ENCODE peak calls at places on chromosome 5, in six cellular contexts. One of them, this sample, is unnamed.

GRCh38 chr5:177390363-177391300 is 6.4 kb downstream of the SLC34A1 start:
- DNase-seq in K562: peak; percentile 93
- DNase-seq in neuronal stem cell: peak; percentile 87
- DNase-seq in stomach: peak; percentile 89
- DNase-seq in cardiac muscle cell: peak; percentile 87
- DNase-seq in uterus: peak; percentile 81
- DNase-seq in this sample: no peak

GRCh38 chr5:135576075-135576599 is 2.7 kb downstream of the CXCL14 start:
- DNase-seq in stomach: no peak
- DNase-seq in neuronal stem cell: no peak
- DNase-seq in K562: no peak
- DNase-seq in cardiac muscle cell: no peak
- DNase-seq in uterus: no peak
- DNase-seq in this sample: no peak

GRCh38 chr5:122957457-122957856 is 79.1 kb downstream of the PPIC start:
- DNase-seq in cardiac muscle cell: no peak
- DNase-seq in K562: no peak
- DNase-seq in uterus: no peak
- DNase-seq in neuronal stem cell: no peak
- DNase-seq in stomach: no peak
- DNase-seq in this sample: no peak

GRCh38 chr5:139402561-139403158 is 1.2 kb downstream of the SPATA24 start:
- DNase-seq in cardiac muscle cell: no peak
- DNase-seq in stomach: no peak
- DNase-seq in uterus: no peak
- DNase-seq in neuronal stem cell: no peak
- DNase-seq in K562: peak; percentile 70
- DNase-seq in this sample: no peak

GRCh38 chr5:139272471-139273321 is 20.8 kb upstream of the MATR3 start:
- DNase-seq in uterus: no peak
- DNase-seq in stomach: no peak
- DNase-seq in neuronal stem cell: no peak
- DNase-seq in K562: no peak
- DNase-seq in cardiac muscle cell: no peak
- DNase-seq in this sample: no peak

GRCh38 chr5:115947260-115947659 is 15.0 kb upstream of the LVRN start:
- DNase-seq in K562: no peak
- DNase-seq in neuronal stem cell: no peak
- DNase-seq in uterus: no peak
- DNase-seq in cardiac muscle cell: no peak
- DNase-seq in stomach: no peak
- DNase-seq in this sample: no peak

GRCh38 chr5:151911011-151911410 is 13.6 kb downstream of the GLRA1 start:
- DNase-seq in neuronal stem cell: no peak
- DNase-seq in uterus: no peak
- DNase-seq in K562: no peak
- DNase-seq in cardiac muscle cell: no peak
- DNase-seq in stomach: no peak
- DNase-seq in this sample: no peak

GRCh38 chr5:2207966-2208544 is 325.3 kb upstream of the IRX4 start:
- DNase-seq in cardiac muscle cell: peak; percentile 74
- DNase-seq in stomach: no peak
- DNase-seq in neuronal stem cell: no peak
- DNase-seq in uterus: no peak
- DNase-seq in K562: peak; percentile 54
- DNase-seq in this sample: no peak

GRCh38 chr5:167549763-167550162 is 741.7 kb upstream of the WWC1 start:
- DNase-seq in K562: no peak
- DNase-seq in neuronal stem cell: no peak
- DNase-seq in uterus: no peak
- DNase-seq in cardiac muscle cell: no peak
- DNase-seq in stomach: no peak
- DNase-seq in this sample: no peak

GRCh38 chr5:135232958-135233357 is 166.1 kb downstream of the MACROH2A1 start:
- DNase-seq in stomach: no peak
- DNase-seq in K562: no peak
- DNase-seq in cardiac muscle cell: no peak
- DNase-seq in uterus: no peak
- DNase-seq in neuronal stem cell: no peak
- DNase-seq in this sample: no peak

GRCh38 chr5:120014535-120014934 is 385.2 kb downstream of the FAM170A start:
- DNase-seq in K562: no peak
- DNase-seq in uterus: no peak
- DNase-seq in neuronal stem cell: no peak
- DNase-seq in cardiac muscle cell: no peak
- DNase-seq in stomach: no peak
- DNase-seq in this sample: no peak

GRCh38 chr5:149221326-149221725 is 50.3 kb upstream of the AFAP1L1 start:
- DNase-seq in K562: no peak
- DNase-seq in neuronal stem cell: no peak
- DNase-seq in stomach: no peak
- DNase-seq in uterus: no peak
- DNase-seq in cardiac muscle cell: no peak
- DNase-seq in this sample: no peak

GRCh38 chr5:149223081-149223848 is 48.4 kb upstream of the AFAP1L1 start:
- DNase-seq in stomach: no peak
- DNase-seq in neuronal stem cell: no peak
- DNase-seq in cardiac muscle cell: no peak
- DNase-seq in uterus: no peak
- DNase-seq in K562: no peak
- DNase-seq in this sample: no peak

GRCh38 chr5:149220750-149221149 is 50.9 kb upstream of the AFAP1L1 start:
- DNase-seq in neuronal stem cell: no peak
- DNase-seq in cardiac muscle cell: no peak
- DNase-seq in uterus: no peak
- DNase-seq in K562: no peak
- DNase-seq in stomach: no peak
- DNase-seq in this sample: no peak

GRCh38 chr5:149219584-149219983 is 52.1 kb upstream of the AFAP1L1 start:
- DNase-seq in stomach: no peak
- DNase-seq in cardiac muscle cell: no peak
- DNase-seq in uterus: no peak
- DNase-seq in K562: no peak
- DNase-seq in neuronal stem cell: no peak
- DNase-seq in this sample: no peak

GRCh38 chr5:149221731-149222342 is 49.8 kb upstream of the AFAP1L1 start:
- DNase-seq in neuronal stem cell: no peak
- DNase-seq in K562: no peak
- DNase-seq in uterus: no peak
- DNase-seq in cardiac muscle cell: no peak
- DNase-seq in stomach: no peak
- DNase-seq in this sample: no peak
- H3K27me3 ChIP-seq in neuronal stem cell: peaks cover 9% of the 10 kb centered on the region
- H3K27me3 ChIP-seq in K562: peaks cover 2% of the 10 kb centered on the region
- H3K27me3 ChIP-seq in uterus: no peaks in the 10 kb centered on the region
- H3K27me3 ChIP-seq in cardiac muscle cell: no peaks in the 10 kb centered on the region
- H3K27me3 ChIP-seq in stomach: no peaks in the 10 kb centered on the region
- H3K27me3 ChIP-seq in this sample: no peaks in the 10 kb centered on the region

GRCh38 chr5:61808884-61809283 is 476.8 kb downstream of the ZSWIM6 start:
- DNase-seq in cardiac muscle cell: no peak
- DNase-seq in uterus: no peak
- DNase-seq in K562: no peak
- DNase-seq in neuronal stem cell: no peak
- DNase-seq in stomach: no peak
- DNase-seq in this sample: no peak
- H3K27ac ChIP-seq in cardiac muscle cell: no peak overlapping the region
- H3K27ac ChIP-seq in uterus: no peak overlapping the region
- H3K27ac ChIP-seq in K562: no peak overlapping the region
- H3K27ac ChIP-seq in neuronal stem cell: no peak overlapping the region
- H3K27ac ChIP-seq in stomach: no peak overlapping the region
- H3K27ac ChIP-seq in this sample: no peak overlapping the region

GRCh38 chr5:170267431-170268152 is 30.0 kb downstream of the LCP2 start:
- DNase-seq in K562: peak; percentile 85
- DNase-seq in uterus: peak; percentile 82
- DNase-seq in stomach: peak; percentile 70
- DNase-seq in cardiac muscle cell: peak; percentile 74
- DNase-seq in neuronal stem cell: peak; percentile 74
- DNase-seq in this sample: no peak
- H3K4me3 ChIP-seq in K562: no peak overlapping the region
- H3K4me3 ChIP-seq in uterus: no peak overlapping the region
- H3K4me3 ChIP-seq in stomach: peak overlapping the region; percentile 15
- H3K4me3 ChIP-seq in cardiac muscle cell: no peak overlapping the region
- H3K4me3 ChIP-seq in neuronal stem cell: no peak overlapping the region
- H3K4me3 ChIP-seq in this sample: no peak overlapping the region

DNA sequence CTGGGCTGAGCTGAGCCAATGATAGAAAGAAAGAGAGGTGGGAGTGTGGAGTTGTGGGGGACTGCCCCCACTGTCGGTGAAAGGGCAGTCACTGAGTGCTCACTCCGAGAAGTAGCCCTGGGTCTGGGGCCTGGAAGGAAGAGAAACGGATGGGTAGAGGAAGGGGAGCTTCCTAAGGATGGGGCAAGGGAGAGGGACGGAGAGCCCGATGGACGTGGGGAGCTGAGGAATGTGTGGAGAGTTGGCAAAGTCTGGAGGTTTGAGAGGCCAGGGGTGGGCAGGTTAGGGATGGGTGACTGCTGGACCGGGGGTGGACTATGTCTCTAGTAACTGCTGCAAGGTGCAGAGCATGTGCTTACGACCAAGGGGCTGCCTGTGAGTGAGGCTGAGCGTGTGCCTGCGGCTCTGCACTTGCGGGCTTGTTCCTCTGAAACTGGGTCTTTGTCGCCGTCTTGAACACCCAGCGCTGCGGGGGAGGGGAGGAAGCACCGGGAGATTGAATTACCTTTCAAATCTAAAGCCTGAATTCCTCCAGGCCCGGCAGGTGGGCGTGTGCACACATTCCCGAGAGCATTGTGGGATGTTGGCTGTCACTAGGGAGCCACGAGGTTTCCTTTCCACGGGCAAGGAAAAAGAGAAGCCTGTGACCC is 76.4 kb upstream of the ARAP3 start:
- DNase-seq in K562: no peak
- DNase-seq in neuronal stem cell: peak; percentile 47
- DNase-seq in uterus: no peak
- DNase-seq in cardiac muscle cell: peak; percentile 25
- DNase-seq in stomach: no peak
- DNase-seq in this sample: no peak
- H3K27me3 ChIP-seq in K562: peaks cover 21% of the 10 kb centered on the region
- H3K27me3 ChIP-seq in neuronal stem cell: peaks cover 26% of the 10 kb centered on the region
- H3K27me3 ChIP-seq in uterus: no peaks in the 10 kb centered on the region
- H3K27me3 ChIP-seq in cardiac muscle cell: peaks cover 46% of the 10 kb centered on the region
- H3K27me3 ChIP-seq in stomach: peaks cover 2% of the 10 kb centered on the region
- H3K27me3 ChIP-seq in this sample: no peaks in the 10 kb centered on the region